ENCODE peak calls at places on chromosomes 2 and 18, in five cellular contexts. One of them, this sample, is unnamed.

GRCh38 chr2:25845843-25846505 is 32.3 kb downstream of the ASXL2 start:
- DNase-seq in HepG2: no peak
- DNase-seq in NT2/D1: no peak
- DNase-seq in GM12878: no peak
- DNase-seq in H1: no peak
- DNase-seq in this sample: no peak

GRCh38 chr18:62876106-62876505 is 160.8 kb downstream of the PHLPP1 start:
- DNase-seq in HepG2: no peak
- DNase-seq in NT2/D1: no peak
- DNase-seq in GM12878: no peak
- DNase-seq in H1: no peak
- DNase-seq in this sample: no peak

GRCh38 chr2:39571197-39571731 is 94.5 kb upstream of the TMEM178A start:
- DNase-seq in HepG2: peak; percentile 41
- DNase-seq in NT2/D1: no peak
- DNase-seq in GM12878: no peak
- DNase-seq in H1: no peak
- DNase-seq in this sample: no peak

GRCh38 chr2:173654146-173654895 is 299.6 kb downstream of the CDCA7 start:
- DNase-seq in HepG2: no peak
- DNase-seq in NT2/D1: no peak
- DNase-seq in GM12878: no peak
- DNase-seq in H1: no peak
- DNase-seq in this sample: no peak

GRCh38 chr2:43149482-43150107 is 76.8 kb downstream of the ZFP36L2 start:
- DNase-seq in HepG2: no peak
- DNase-seq in NT2/D1: no peak
- DNase-seq in GM12878: no peak
- DNase-seq in H1: no peak
- DNase-seq in this sample: no peak

GRCh38 chr2:195317533-195317932 is 339.5 kb upstream of the SLC39A10 start:
- DNase-seq in HepG2: no peak
- DNase-seq in NT2/D1: no peak
- DNase-seq in GM12878: no peak
- DNase-seq in H1: no peak
- DNase-seq in this sample: no peak

GRCh38 chr2:58107803-58108710 is 61.5 kb downstream of the VRK2 start:
- DNase-seq in HepG2: no peak
- DNase-seq in NT2/D1: no peak
- DNase-seq in GM12878: no peak
- DNase-seq in H1: no peak
- DNase-seq in this sample: no peak

GRCh38 chr2:136206613-136207012 is 88.7 kb upstream of the CXCR4 start:
- DNase-seq in HepG2: no peak
- DNase-seq in NT2/D1: no peak
- DNase-seq in GM12878: peak; percentile 79
- DNase-seq in H1: no peak
- DNase-seq in this sample: no peak

GRCh38 chr2:69097148-69097610 is 84.2 kb downstream of the ANTXR1 start:
- DNase-seq in HepG2: peak; percentile 86
- DNase-seq in NT2/D1: no peak
- DNase-seq in GM12878: no peak
- DNase-seq in H1: no peak
- DNase-seq in this sample: no peak

GRCh38 chr2:217402622-217403383 is 542.9 kb upstream of the TNP1 start:
- DNase-seq in HepG2: no peak
- DNase-seq in NT2/D1: no peak
- DNase-seq in GM12878: no peak
- DNase-seq in H1: no peak
- DNase-seq in this sample: peak; percentile 15

GRCh38 chr2:200670313-200670712 is 84.5 kb downstream of the AOX1 start:
- DNase-seq in HepG2: no peak
- DNase-seq in NT2/D1: no peak
- DNase-seq in GM12878: no peak
- DNase-seq in H1: no peak
- DNase-seq in this sample: no peak

GRCh38 chr2:241801611-241802420 is 7.2 kb upstream of the NEU4 start:
- DNase-seq in HepG2: no peak
- DNase-seq in NT2/D1: no peak
- DNase-seq in GM12878: no peak
- DNase-seq in H1: no peak
- DNase-seq in this sample: no peak

GRCh38 chr18:46488472-46489213 is 168.4 kb downstream of the LOXHD1 start:
- DNase-seq in HepG2: no peak
- DNase-seq in NT2/D1: no peak
- DNase-seq in GM12878: no peak
- DNase-seq in H1: no peak
- DNase-seq in this sample: no peak

GRCh38 chr2:207107551-207107950 is 58.2 kb downstream of the KLF7 start:
- DNase-seq in HepG2: no peak
- DNase-seq in NT2/D1: no peak
- DNase-seq in GM12878: no peak
- DNase-seq in H1: no peak
- DNase-seq in this sample: no peak

GRCh38 chr2:154692927-154693326 is 5.6 kb upstream of the KCNJ3 start:
- DNase-seq in HepG2: no peak
- DNase-seq in NT2/D1: no peak
- DNase-seq in GM12878: no peak
- DNase-seq in H1: no peak
- DNase-seq in this sample: no peak

GRCh38 chr2:203361922-203362321 is 33.7 kb downstream of the ABI2 start:
- DNase-seq in HepG2: no peak
- DNase-seq in NT2/D1: no peak
- DNase-seq in GM12878: no peak
- DNase-seq in H1: no peak
- DNase-seq in this sample: no peak

GRCh38 chr2:36951030-36951518 is 15.3 kb downstream of the STRN start:
- DNase-seq in HepG2: no peak
- DNase-seq in NT2/D1: no peak
- DNase-seq in GM12878: no peak
- DNase-seq in H1: no peak
- DNase-seq in this sample: no peak

GRCh38 chr2:108182489-108182888 is 57.3 kb upstream of the SULT1C3 start:
- DNase-seq in HepG2: peak; percentile 31
- DNase-seq in NT2/D1: peak; percentile 63
- DNase-seq in GM12878: no peak
- DNase-seq in H1: peak; percentile 44
- DNase-seq in this sample: peak; percentile 35

GRCh38 chr2:164145093-164145987 is 409.5 kb upstream of the FIGN start:
- DNase-seq in HepG2: no peak
- DNase-seq in NT2/D1: no peak
- DNase-seq in GM12878: no peak
- DNase-seq in H1: no peak
- DNase-seq in this sample: no peak

GRCh38 chr18:27687351-27687979 is 489.5 kb downstream of the CDH2 start:
- DNase-seq in HepG2: no peak
- DNase-seq in NT2/D1: no peak
- DNase-seq in GM12878: no peak
- DNase-seq in H1: no peak
- DNase-seq in this sample: no peak

GRCh38 chr2:223585691-223586090 is 16.5 kb downstream of the SCG2 start:
- DNase-seq in HepG2: no peak
- DNase-seq in NT2/D1: no peak
- DNase-seq in GM12878: no peak
- DNase-seq in H1: no peak
- DNase-seq in this sample: no peak

GRCh38 chr2:50953021-50953420 is 78.9 kb downstream of the NRXN1 start:
- DNase-seq in HepG2: peak; percentile 1
- DNase-seq in NT2/D1: no peak
- DNase-seq in GM12878: no peak
- DNase-seq in H1: no peak
- DNase-seq in this sample: no peak

GRCh38 chr18:21682276-21683051 is 22.1 kb downstream of the ABHD3 start:
- DNase-seq in HepG2: no peak
- DNase-seq in NT2/D1: no peak
- DNase-seq in GM12878: peak; percentile 39
- DNase-seq in H1: no peak
- DNase-seq in this sample: no peak

GRCh38 chr2:11319939-11320338 is 24.5 kb downstream of the ROCK2 start:
- DNase-seq in HepG2: no peak
- DNase-seq in NT2/D1: no peak
- DNase-seq in GM12878: no peak
- DNase-seq in H1: no peak
- DNase-seq in this sample: no peak

GRCh38 chr2:207816546-207816945 is 46.8 kb upstream of the FZD5 start:
- DNase-seq in HepG2: no peak
- DNase-seq in NT2/D1: no peak
- DNase-seq in GM12878: no peak
- DNase-seq in H1: no peak
- DNase-seq in this sample: no peak

GRCh38 chr2:128474014-128474961 is 155.6 kb upstream of the HS6ST1 start:
- DNase-seq in HepG2: no peak
- DNase-seq in NT2/D1: no peak
- DNase-seq in GM12878: no peak
- DNase-seq in H1: no peak
- DNase-seq in this sample: no peak

GRCh38 chr2:25285265-25286024 is 56.3 kb downstream of the DNMT3A start:
- DNase-seq in HepG2: no peak
- DNase-seq in NT2/D1: no peak
- DNase-seq in GM12878: no peak
- DNase-seq in H1: no peak
- DNase-seq in this sample: no peak

GRCh38 chr2:219247678-219248642 is 2.7 kb downstream of the STK16 start:
- DNase-seq in HepG2: no peak
- DNase-seq in NT2/D1: no peak
- DNase-seq in GM12878: no peak
- DNase-seq in H1: no peak
- DNase-seq in this sample: no peak

GRCh38 chr2:164824865-164825264 is 16.8 kb downstream of the COBLL1 start:
- DNase-seq in HepG2: no peak
- DNase-seq in NT2/D1: no peak
- DNase-seq in GM12878: no peak
- DNase-seq in H1: no peak
- DNase-seq in this sample: no peak

GRCh38 chr2:217711236-217711635 is 291.6 kb downstream of the TNS1 start:
- DNase-seq in HepG2: no peak
- DNase-seq in NT2/D1: no peak
- DNase-seq in GM12878: no peak
- DNase-seq in H1: no peak
- DNase-seq in this sample: no peak

GRCh38 chr2:3678212-3678611 is 20.2 kb downstream of the ALLC start:
- DNase-seq in HepG2: no peak
- DNase-seq in NT2/D1: no peak
- DNase-seq in GM12878: no peak
- DNase-seq in H1: no peak
- DNase-seq in this sample: no peak

GRCh38 chr18:43982582-43982981 is 698.1 kb upstream of the SETBP1 start:
- DNase-seq in HepG2: no peak
- DNase-seq in NT2/D1: no peak
- DNase-seq in GM12878: no peak
- DNase-seq in H1: no peak
- DNase-seq in this sample: no peak

GRCh38 chr2:66433945-66434678 is 813 bp upstream of the MEIS1 start:
- DNase-seq in HepG2: peak; percentile 33
- DNase-seq in NT2/D1: no peak
- DNase-seq in GM12878: no peak
- DNase-seq in H1: no peak
- DNase-seq in this sample: no peak
- TF ChIP-seq SUZ12 in HepG2: no peak
- TF ChIP-seq SUZ12 in NT2/D1: no peak
- TF ChIP-seq SUZ12 in GM12878: peak; percentile 59
- TF ChIP-seq SUZ12 in H1: peak; percentile 94
- TF ChIP-seq SUZ12 in this sample: no peak

GRCh38 chr2:28068098-28068497 is 177.6 kb downstream of the BABAM2 start:
- DNase-seq in HepG2: no peak
- DNase-seq in NT2/D1: no peak
- DNase-seq in GM12878: no peak
- DNase-seq in H1: no peak
- DNase-seq in this sample: peak; percentile 14
- TF ChIP-seq SUZ12 in HepG2: no peak
- TF ChIP-seq SUZ12 in NT2/D1: no peak
- TF ChIP-seq SUZ12 in GM12878: no peak
- TF ChIP-seq SUZ12 in H1: no peak
- TF ChIP-seq SUZ12 in this sample: no peak

DNA sequence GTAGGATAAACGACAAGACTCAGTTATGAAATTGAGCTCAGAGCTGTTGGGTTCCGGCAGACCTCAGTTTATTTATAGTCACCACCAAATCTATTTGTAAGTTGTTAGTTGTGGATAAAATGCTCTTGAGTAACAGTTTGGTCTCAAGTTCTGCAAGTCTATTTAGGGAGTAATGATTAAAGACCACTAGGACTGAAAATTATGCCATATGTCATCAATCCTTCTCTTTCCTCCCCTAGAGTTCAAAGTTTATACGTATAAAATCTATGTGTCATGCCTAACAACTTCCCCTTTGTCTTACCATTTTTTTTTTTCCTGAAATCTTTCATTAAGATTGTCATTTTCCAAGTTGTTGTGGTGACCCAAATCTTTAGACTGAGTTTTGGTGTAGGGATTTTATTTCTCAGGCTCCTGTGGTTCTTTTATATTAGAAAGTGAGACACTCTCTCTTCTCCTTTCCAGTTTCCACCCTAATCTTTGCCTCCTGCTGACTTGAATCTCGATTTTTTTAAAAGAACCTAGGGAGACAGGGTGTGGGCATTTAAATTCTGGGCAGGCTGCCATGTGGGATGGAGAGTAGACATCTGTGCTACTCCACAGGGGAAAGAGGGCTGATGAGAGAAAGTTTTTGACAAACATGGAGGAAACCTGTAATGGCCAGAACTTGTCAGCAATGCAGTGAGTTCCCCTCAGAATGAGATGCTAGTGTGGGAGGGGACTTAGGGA is 51.0 kb downstream of the LAMA3 start:
- DNase-seq in HepG2: no peak
- DNase-seq in NT2/D1: no peak
- DNase-seq in GM12878: no peak
- DNase-seq in H1: no peak
- DNase-seq in this sample: peak; percentile 33
- TF ChIP-seq SUZ12 in HepG2: no peak
- TF ChIP-seq SUZ12 in NT2/D1: no peak
- TF ChIP-seq SUZ12 in GM12878: no peak
- TF ChIP-seq SUZ12 in H1: no peak
- TF ChIP-seq SUZ12 in this sample: no peak

GRCh38 chr2:142286618-142287017 is 155.8 kb upstream of the LRP1B start:
- DNase-seq in HepG2: peak; percentile 55
- DNase-seq in NT2/D1: peak; percentile 49
- DNase-seq in GM12878: no peak
- DNase-seq in H1: peak; percentile 23
- DNase-seq in this sample: peak; percentile 64
- TF ChIP-seq SUZ12 in HepG2: no peak
- TF ChIP-seq SUZ12 in NT2/D1: no peak
- TF ChIP-seq SUZ12 in GM12878: no peak
- TF ChIP-seq SUZ12 in H1: no peak
- TF ChIP-seq SUZ12 in this sample: no peak

GRCh38 chr18:76721207-76721996 is 101.0 kb upstream of the ZNF236 start:
- DNase-seq in HepG2: no peak
- DNase-seq in NT2/D1: no peak
- DNase-seq in GM12878: no peak
- DNase-seq in H1: no peak
- DNase-seq in this sample: no peak
- TF ChIP-seq SUZ12 in HepG2: no peak
- TF ChIP-seq SUZ12 in NT2/D1: no peak
- TF ChIP-seq SUZ12 in GM12878: no peak
- TF ChIP-seq SUZ12 in H1: no peak
- TF ChIP-seq SUZ12 in this sample: no peak

GRCh38 chr2:74708883-74709282 is 54.8 kb downstream of the SEMA4F start:
- DNase-seq in HepG2: peak; percentile 35
- DNase-seq in NT2/D1: no peak
- DNase-seq in GM12878: no peak
- DNase-seq in H1: no peak
- DNase-seq in this sample: no peak
- TF ChIP-seq SUZ12 in HepG2: no peak
- TF ChIP-seq SUZ12 in NT2/D1: no peak
- TF ChIP-seq SUZ12 in GM12878: no peak
- TF ChIP-seq SUZ12 in H1: no peak
- TF ChIP-seq SUZ12 in this sample: no peak

GRCh38 chr18:2857491-2858063 is 10.8 kb downstream of the EMILIN2 start:
- DNase-seq in HepG2: no peak
- DNase-seq in NT2/D1: no peak
- DNase-seq in GM12878: no peak
- DNase-seq in H1: no peak
- DNase-seq in this sample: no peak
- TF ChIP-seq SUZ12 in HepG2: no peak
- TF ChIP-seq SUZ12 in NT2/D1: no peak
- TF ChIP-seq SUZ12 in GM12878: no peak
- TF ChIP-seq SUZ12 in H1: no peak
- TF ChIP-seq SUZ12 in this sample: no peak

This sample was measured in HEK293T.